ENCODE peak calls at places on chromosomes 11 and 22, in six cellular contexts. B is kidney; G is CD4-positive, alpha-beta T cell; R is ovary; A is heart right ventricle; Y is left lung. I is an unnamed sample.

GRCh38 chr22:25702571-25703167 is 39.3 kb upstream of the MYO18B start:
- DNase-seq in B (no peak), G (no peak), R (no peak), A (no peak), Y (no peak), I (no peak)

GRCh38 chr11:94147433-94147845 is 18.8 kb downstream of the PANX1 start:
- DNase-seq in B (no peak), G (no peak), R (no peak), A (no peak), Y (no peak), I (no peak)

GRCh38 chr11:120221115-120221752 is 10.4 kb downstream of the OAF start:
- DNase-seq in B (no peak), G (no peak), R (no peak), A (no peak), Y (no peak), I (no peak)

GRCh38 chr11:128905345-128906184 is 14.4 kb downstream of the KCNJ5 start:
- DNase-seq in B (peak; percentile 89), G (peak; percentile 38), R (peak; percentile 49), A (no peak), Y (no peak), I (no peak)

GRCh38 chr11:74226907-74227306 is 55.8 kb downstream of the PPME1 start:
- DNase-seq in B (no peak), G (no peak), R (no peak), A (no peak), Y (no peak), I (no peak)

GRCh38 chr11:17443926-17444690 is 32.5 kb downstream of the ABCC8 start:
- DNase-seq in B (no peak), G (no peak), R (no peak), A (no peak), Y (no peak), I (no peak)

GRCh38 chr11:47572715-47573255 is 6.0 kb downstream of the KBTBD4 start:
- DNase-seq in B (no peak), G (no peak), R (no peak), A (no peak), Y (no peak), I (peak; percentile 38)

GRCh38 chr11:43954241-43954640 is 11.8 kb downstream of the C11orf96 start:
- DNase-seq in B (no peak), G (no peak), R (no peak), A (no peak), Y (no peak), I (no peak)

GRCh38 chr11:45269678-45270077 is 16.5 kb downstream of the SYT13 start:
- DNase-seq in B (no peak), G (no peak), R (no peak), A (no peak), Y (no peak), I (no peak)

GRCh38 chr22:24224468-24224867 is 20.4 kb downstream of the GGT5 start:
- DNase-seq in B (no peak), G (no peak), R (no peak), A (no peak), Y (no peak), I (no peak)

GRCh38 chr11:27694992-27695391 is 5.3 kb downstream of the BDNF start:
- DNase-seq in B (no peak), G (no peak), R (no peak), A (no peak), Y (no peak), I (no peak)

GRCh38 chr11:43962383-43962969 is 20.0 kb downstream of the C11orf96 start:
- DNase-seq in B (no peak), G (no peak), R (no peak), A (no peak), Y (no peak), I (no peak)

GRCh38 chr22:41951898-41952474 is at the start of gene SMIM45:
- DNase-seq in B (no peak), G (no peak), R (no peak), A (no peak), Y (no peak), I (no peak)

GRCh38 chr22:23749747-23750373 is 1.1 kb downstream of the ZNF70 start:
- DNase-seq in B (no peak), G (no peak), R (no peak), A (no peak), Y (no peak), I (no peak)

GRCh38 chr11:126664643-126665042 is 309.2 kb downstream of the ST3GAL4 start:
- DNase-seq in B (no peak), G (no peak), R (no peak), A (no peak), Y (no peak), I (no peak)

GRCh38 chr11:132258865-132259264 is 888.5 kb downstream of the NTM start:
- DNase-seq in B (no peak), G (no peak), R (no peak), A (no peak), Y (no peak), I (no peak)

GRCh38 chr11:8870461-8871282 is 40.3 kb upstream of the AKIP1 start:
- DNase-seq in B (peak; percentile 87), G (peak; percentile 2), R (peak; percentile 66), A (peak; percentile 59), Y (peak; percentile 77), I (peak; percentile 62)

GRCh38 chr11:65920035-65920802 is 993 bp downstream of the DRAP1 start:
- DNase-seq in B (peak; percentile 83), G (no peak), R (no peak), A (no peak), Y (peak; percentile 57), I (peak; percentile 72)

GRCh38 chr11:66051766-66052663 is at the start of gene SF3B2:
- DNase-seq in B (peak; percentile 100), G (peak; percentile 94), R (peak; percentile 97), A (peak; percentile 98), Y (peak; percentile 99), I (peak; percentile 99)

GRCh38 chr11:44574620-44575287 is 9.3 kb downstream of the CD82 start:
- DNase-seq in B (no peak), G (peak; percentile 25), R (no peak), A (no peak), Y (no peak), I (no peak)

GRCh38 chr11:32884770-32885384 is 7.7 kb upstream of the QSER1 start:
- DNase-seq in B (no peak), G (no peak), R (no peak), A (no peak), Y (no peak), I (no peak)

GRCh38 chr11:91528965-91529364 is 695.7 kb upstream of the FAT3 start:
- DNase-seq in B (no peak), G (no peak), R (no peak), A (no peak), Y (no peak), I (no peak)
- H3K9me3 ChIP-seq in B (no peaks in the 10 kb centered on the region), G (peaks cover 3% of the 10 kb centered on the region), R (no peaks in the 10 kb centered on the region), A (no peaks in the 10 kb centered on the region), Y (no peaks in the 10 kb centered on the region), I (no peaks in the 10 kb centered on the region)

GRCh38 chr22:48238966-48239365 is 1476.5 kb downstream of the TBC1D22A start:
- DNase-seq in B (no peak), G (no peak), R (no peak), A (no peak), Y (no peak), I (no peak)

GRCh38 chr22:48240935-48241230 is 1478.4 kb downstream of the TBC1D22A start:
- DNase-seq in B (no peak), G (no peak), R (no peak), A (no peak), Y (no peak), I (no peak)

GRCh38 chr22:48238018-48238915 is 1475.8 kb downstream of the TBC1D22A start:
- DNase-seq in B (no peak), G (no peak), R (no peak), A (no peak), Y (no peak), I (no peak)

GRCh38 chr22:48240165-48240934 is 1477.9 kb downstream of the TBC1D22A start:
- DNase-seq in B (no peak), G (no peak), R (no peak), A (no peak), Y (no peak), I (no peak)

DNA sequence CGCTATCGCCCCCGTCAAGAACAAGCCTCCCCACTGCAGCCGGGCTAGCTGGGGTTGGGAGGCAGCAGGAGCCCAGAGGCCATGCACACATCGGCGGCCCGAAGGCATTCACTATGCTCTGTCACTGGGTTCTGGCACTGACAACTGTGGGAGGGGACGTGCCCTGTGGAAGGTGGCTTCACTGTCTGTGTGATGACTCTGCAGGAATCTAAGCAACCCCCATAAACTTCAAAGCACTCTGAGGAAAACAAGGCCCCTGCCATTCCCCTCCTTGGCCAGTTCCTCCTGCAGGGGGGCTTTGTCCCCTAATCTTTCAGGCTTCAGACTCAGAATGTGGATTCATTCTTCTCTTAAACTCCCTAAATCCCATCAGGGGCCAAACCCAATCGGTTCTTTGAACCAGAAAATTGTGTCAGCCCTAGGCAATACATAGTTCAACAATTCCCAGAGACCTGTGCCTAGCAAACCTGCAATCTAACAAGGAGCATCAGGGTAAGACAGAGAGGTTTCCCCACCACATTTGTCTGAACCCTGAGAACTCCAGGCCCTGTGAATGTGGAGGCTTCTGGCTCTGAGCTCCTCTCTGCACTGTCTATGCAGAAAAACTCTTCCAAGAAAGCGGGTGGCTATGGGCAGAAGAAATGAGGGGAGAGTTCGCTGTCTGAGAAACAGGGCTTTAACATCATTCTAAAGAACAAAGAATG is 1477.2 kb downstream of the TBC1D22A start:
- DNase-seq in B (no peak), G (no peak), R (no peak), A (no peak), Y (no peak), I (no peak)
- H3K9me3 ChIP-seq in B (no peaks in the 10 kb centered on the region), G (no peaks in the 10 kb centered on the region), R (no peaks in the 10 kb centered on the region), A (no peaks in the 10 kb centered on the region), Y (no peaks in the 10 kb centered on the region), I (peaks cover 4% of the 10 kb centered on the region)

GRCh38 chr22:38415561-38416321 is 39.3 kb downstream of the KCNJ4 start:
- DNase-seq in B (peak; percentile 69), G (no peak), R (no peak), A (peak; percentile 65), Y (peak; percentile 30), I (peak; percentile 51)

GRCh38 chr22:38413085-38414008 is 41.7 kb downstream of the KCNJ4 start:
- DNase-seq in B (peak; percentile 74), G (no peak), R (no peak), A (peak; percentile 61), Y (peak; percentile 38), I (no peak)

GRCh38 chr22:38412435-38413084 is 42.4 kb downstream of the KCNJ4 start:
- DNase-seq in B (peak; percentile 69), G (peak; percentile 20), R (peak; percentile 41), A (peak; percentile 45), Y (no peak), I (no peak)

GRCh38 chr22:38415046-38415445 is 40.0 kb downstream of the KCNJ4 start:
- DNase-seq in B (peak; percentile 45), G (no peak), R (no peak), A (no peak), Y (peak; percentile 5), I (no peak)

GRCh38 chr22:38414009-38414395 is 41.0 kb downstream of the KCNJ4 start:
- DNase-seq in B (peak; percentile 57), G (no peak), R (no peak), A (no peak), Y (peak; percentile 12), I (no peak)
- H3K9me3 ChIP-seq in B (no peaks in the 10 kb centered on the region), G (no peaks in the 10 kb centered on the region), R (no peaks in the 10 kb centered on the region), A (no peaks in the 10 kb centered on the region), Y (no peaks in the 10 kb centered on the region), I (no peaks in the 10 kb centered on the region)

DNA sequence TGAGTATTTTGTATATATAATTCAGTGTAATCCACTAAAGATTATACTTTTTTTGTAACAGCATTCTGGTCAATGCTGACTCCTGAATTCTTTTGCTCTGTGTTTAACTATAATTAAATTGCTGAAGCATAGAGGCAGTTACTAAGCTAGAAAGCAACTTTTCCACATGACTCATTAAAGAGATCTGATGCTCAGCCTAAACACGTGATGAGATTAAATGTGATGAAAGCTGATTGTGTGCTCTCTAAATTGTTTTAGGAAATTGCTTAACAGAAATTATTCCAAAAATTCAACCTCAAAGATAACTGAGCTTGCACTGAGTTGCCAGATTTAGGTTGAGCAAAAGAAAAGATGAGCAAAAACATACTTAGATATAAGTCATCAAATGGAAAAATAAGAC is 1033.6 kb downstream of the FAM181B start:
- DNase-seq in B (no peak), G (no peak), R (no peak), A (no peak), Y (no peak), I (no peak)
- H3K9me3 ChIP-seq in B (peaks cover 6% of the 10 kb centered on the region), G (peaks cover 4% of the 10 kb centered on the region), R (no peaks in the 10 kb centered on the region), A (peaks cover 2% of the 10 kb centered on the region), Y (no peaks in the 10 kb centered on the region), I (no peaks in the 10 kb centered on the region)

I was measured in aorta.